ENCODE peak calls at places on chromosomes 2 and 18, in five cellular contexts. R, K, J, U and C are unnamed samples.

GRCh38 chr2:47218066-47218581 is 63.0 kb upstream of the STPG4 start:
- DNase-seq in R (no peak), K (no peak), J (no peak), U (peak), C (no peak)

GRCh38 chr2:114330594-114330993 is 111.8 kb upstream of the DPP10 start:
- DNase-seq in R (no peak), K (no peak), J (no peak), U (no peak), C (no peak)

GRCh38 chr2:230312638-230313037 is 14.4 kb upstream of the SP140L start:
- DNase-seq in R (peak), K (no peak), J (no peak), U (no peak), C (no peak)

GRCh38 chr2:237488901-237489860 is 2.1 kb downstream of the MLPH start:
- DNase-seq in R (no peak), K (no peak), J (no peak), U (no peak), C (no peak)

GRCh38 chr18:2410688-2411087 is 160.6 kb downstream of the METTL4 start:
- DNase-seq in R (no peak), K (no peak), J (no peak), U (no peak), C (peak)

GRCh38 chr2:176321916-176322315 is 52.7 kb downstream of the MTX2 start:
- DNase-seq in R (no peak), K (no peak), J (no peak), U (no peak), C (no peak)

GRCh38 chr2:96839288-96839874 is 4.4 kb downstream of the ANKRD23 start:
- DNase-seq in R (no peak), K (no peak), J (peak), U (no peak), C (no peak)

GRCh38 chr2:124867247-124867646 is 842.2 kb downstream of the CNTNAP5 start:
- DNase-seq in R (no peak), K (no peak), J (no peak), U (no peak), C (no peak)

GRCh38 chr2:218882463-218882821 is 1.8 kb downstream of the WNT10A start:
- DNase-seq in R (no peak), K (no peak), J (no peak), U (no peak), C (no peak)

GRCh38 chr2:197292614-197293013 is 18.0 kb downstream of the ANKRD44 start:
- DNase-seq in R (no peak), K (no peak), J (no peak), U (no peak), C (no peak)

GRCh38 chr18:49693276-49694005 is 119.9 kb downstream of the ACAA2 start:
- DNase-seq in R (no peak), K (no peak), J (no peak), U (no peak), C (no peak)

GRCh38 chr2:121897335-121897970 is 142.0 kb downstream of the TSN start:
- DNase-seq in R (peak), K (no peak), J (peak), U (no peak), C (peak)

GRCh38 chr2:211875488-211875887 is 663.1 kb downstream of the ERBB4 start:
- DNase-seq in R (no peak), K (no peak), J (no peak), U (no peak), C (no peak)

GRCh38 chr2:164719996-164720941 is 99.0 kb upstream of the GRB14 start:
- DNase-seq in R (peak), K (no peak), J (no peak), U (no peak), C (no peak)

GRCh38 chr2:59528525-59528924 is 1024.9 kb downstream of the BCL11A start:
- DNase-seq in R (no peak), K (no peak), J (no peak), U (no peak), C (no peak)

GRCh38 chr2:120620025-120620793 is 115.5 kb upstream of the GLI2 start:
- DNase-seq in R (no peak), K (no peak), J (no peak), U (no peak), C (peak)

GRCh38 chr2:101889460-101890098 is 102.2 kb upstream of the IL1R2 start:
- DNase-seq in R (no peak), K (no peak), J (no peak), U (no peak), C (no peak)

GRCh38 chr2:10361220-10361588 is 58.5 kb downstream of the HPCAL1 start:
- DNase-seq in R (no peak), K (no peak), J (no peak), U (no peak), C (peak)

GRCh38 chr2:136117909-136118818 is at the start of gene CXCR4:
- DNase-seq in R (peak), K (peak), J (peak), U (peak), C (peak)

GRCh38 chr2:86336350-86337234 is 834 bp downstream of the REEP1 start:
- DNase-seq in R (no peak), K (peak), J (no peak), U (peak), C (peak)

GRCh38 chr2:228446732-228447131 is 265.2 kb upstream of the SPHKAP start:
- DNase-seq in R (no peak), K (peak), J (no peak), U (no peak), C (no peak)

GRCh38 chr18:7954229-7954628 is 387.1 kb downstream of the PTPRM start:
- DNase-seq in R (no peak), K (no peak), J (no peak), U (no peak), C (no peak)

GRCh38 chr2:203656522-203657287 is 49.7 kb upstream of the CD28 start:
- DNase-seq in R (no peak), K (peak), J (no peak), U (no peak), C (peak)

GRCh38 chr2:28927878-28928277 is 33.4 kb downstream of the WDR43 start:
- DNase-seq in R (no peak), K (no peak), J (no peak), U (no peak), C (peak)

GRCh38 chr18:59881728-59882685 is 17.8 kb upstream of the PMAIP1 start:
- DNase-seq in R (no peak), K (no peak), J (no peak), U (no peak), C (peak)

GRCh38 chr18:41864216-41864615 is 90.8 kb upstream of the PIK3C3 start:
- DNase-seq in R (no peak), K (no peak), J (no peak), U (no peak), C (no peak)